ENCODE peak calls at places on chromosome 18, in seven cellular contexts. B is Calu3; W is endodermal cell; H is RWPE1; S is heart left ventricle; E is tibial artery; R is CD4-positive, alpha-beta T cell. D is an unnamed sample.
A peak's percentile ranks its signal among the peaks of the same experiment; 100 is the strongest.

GRCh38 chr18:23512641-23513040 is 9.3 kb downstream of the RMC1 start:
- DNase-seq in B (no peak), W (no peak), H (no peak), S (no peak), E (no peak), R (no peak), D (no peak)

GRCh38 chr18:4394700-4395099 is 60.4 kb downstream of the DLGAP1 start:
- DNase-seq in B (no peak), W (no peak), H (no peak), S (no peak), E (no peak), R (no peak), D (no peak)

GRCh38 chr18:52677991-52678390 is 338.0 kb downstream of the DCC start:
- DNase-seq in B (no peak), W (no peak), H (no peak), S (no peak), E (no peak), R (no peak), D (no peak)

GRCh38 chr18:49028091-49028490 is 77.3 kb upstream of the SMAD7 start:
- DNase-seq in B (no peak), W (peak; percentile 32), H (no peak), S (no peak), E (no peak), R (no peak), D (no peak)

GRCh38 chr18:44909191-44909719 is 228.6 kb downstream of the SETBP1 start:
- DNase-seq in B (no peak), W (no peak), H (no peak), S (peak; percentile 27), E (no peak), R (no peak), D (no peak)

GRCh38 chr18:6543330-6543908 is 128.7 kb upstream of the L3MBTL4 start:
- DNase-seq in B (no peak), W (peak; percentile 61), H (peak; percentile 24), S (no peak), E (no peak), R (no peak), D (no peak)

GRCh38 chr18:35276276-35276675 is 13.8 kb downstream of the ZSCAN30 start:
- DNase-seq in B (no peak), W (no peak), H (no peak), S (no peak), E (no peak), R (no peak), D (no peak)

GRCh38 chr18:34929336-34929780 is 111.9 kb upstream of the MAPRE2 start:
- DNase-seq in B (peak; percentile 25), W (no peak), H (peak; percentile 14), S (no peak), E (no peak), R (no peak), D (no peak)

GRCh38 chr18:72013512-72013911 is 530.6 kb downstream of the CBLN2 start:
- DNase-seq in B (no peak), W (no peak), H (no peak), S (no peak), E (no peak), R (no peak), D (no peak)

GRCh38 chr18:28018361-28018760 is 158.6 kb downstream of the CDH2 start:
- DNase-seq in B (no peak), W (no peak), H (no peak), S (no peak), E (no peak), R (no peak), D (no peak)

GRCh38 chr18:62187543-62188378 is 706 bp downstream of the RELCH start:
- DNase-seq in B (peak; percentile 34), W (peak; percentile 74), H (no peak), S (peak; percentile 12), E (peak; percentile 21), R (peak; percentile 19), D (no peak)

GRCh38 chr18:75592527-75592926 is 165.0 kb upstream of the SMIM21 start:
- DNase-seq in B (no peak), W (no peak), H (no peak), S (no peak), E (no peak), R (no peak), D (no peak)

GRCh38 chr18:12255626-12256026 is 1.5 kb downstream of the CIDEA start:
- DNase-seq in B (no peak), W (peak; percentile 68), H (peak; percentile 57), S (no peak), E (no peak), R (no peak), D (no peak)

GRCh38 chr18:49813071-49813320 is 337 bp downstream of the ACAA2 start:
- DNase-seq in B (peak; percentile 43), W (no peak), H (no peak), S (peak; percentile 38), E (peak; percentile 28), R (no peak), D (peak; percentile 31)

GRCh38 chr18:903703-904102 is 968 bp upstream of the ADCYAP1 start:
- DNase-seq in B (peak; percentile 50), W (peak; percentile 93), H (peak; percentile 52), S (peak; percentile 48), E (peak; percentile 44), R (peak; percentile 15), D (no peak)

GRCh38 chr18:28177828-28178635 is 1.1 kb upstream of the CDH2 start:
- DNase-seq in B (peak; percentile 35), W (peak; percentile 94), H (peak; percentile 21), S (peak; percentile 66), E (no peak), R (no peak), D (no peak)

GRCh38 chr18:47283476-47283875 is 32.0 kb upstream of the SKOR2 start:
- DNase-seq in B (peak; percentile 30), W (peak; percentile 69), H (no peak), S (no peak), E (no peak), R (no peak), D (no peak)

DNA sequence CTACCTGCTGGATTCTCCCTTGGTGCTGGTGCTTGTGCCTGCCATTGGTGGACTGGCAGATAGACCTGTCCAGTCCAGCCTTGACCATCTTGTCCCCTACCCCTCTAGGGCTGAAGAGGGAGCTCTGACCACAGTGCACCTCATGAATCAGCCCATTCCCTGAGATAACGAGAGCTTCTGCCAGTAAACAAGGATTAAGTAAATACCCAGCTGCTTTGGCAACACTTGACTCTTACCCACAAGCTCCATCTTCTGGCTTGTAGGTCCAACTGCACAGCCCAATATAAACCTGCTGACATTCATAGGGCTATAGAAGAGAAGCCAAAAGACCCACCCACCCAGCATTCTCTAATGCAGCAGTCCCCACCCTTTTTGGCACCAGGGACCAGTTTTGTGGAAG is 186.4 kb downstream of the PIK3C3 start:
- DNase-seq in B (no peak), W (peak; percentile 50), H (no peak), S (no peak), E (no peak), R (no peak), D (no peak)
- TF ChIP-seq CTCF in B (no peak), W (peak; percentile 46), H (no peak), S (no peak), E (no peak), R (no peak), D (no peak)

DNA sequence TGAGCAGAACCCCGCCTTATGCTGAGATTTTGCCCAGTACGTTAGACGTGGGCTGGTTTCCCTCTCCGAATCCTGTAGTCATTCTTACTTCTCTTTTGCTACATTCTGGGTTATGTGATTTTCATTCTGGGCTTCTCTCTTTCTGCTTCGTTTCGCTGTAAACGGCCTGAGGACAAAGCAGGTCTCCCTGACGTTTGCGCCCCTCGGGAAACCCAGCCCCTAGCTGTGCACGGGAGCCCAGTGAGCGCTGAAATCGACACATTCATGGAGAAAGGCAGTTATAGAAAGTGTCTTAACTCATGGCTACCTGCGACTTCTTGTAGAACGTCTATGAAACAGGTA is 22.7 kb upstream of the MC5R start:
- DNase-seq in B (no peak), W (no peak), H (no peak), S (no peak), E (no peak), R (no peak), D (no peak)
- TF ChIP-seq CTCF in B (peak; percentile 1), W (no peak), H (peak; percentile 42), S (no peak), E (no peak), R (peak; percentile 27), D (no peak)

GRCh38 chr18:79393626-79394401 is 1.9 kb upstream of the NFATC1 start:
- DNase-seq in B (peak; percentile 78), W (peak; percentile 88), H (peak; percentile 88), S (peak; percentile 96), E (peak; percentile 94), R (no peak), D (peak; percentile 52)

GRCh38 chr18:79393181-79393598 is 2.5 kb upstream of the NFATC1 start:
- DNase-seq in B (no peak), W (peak; percentile 62), H (no peak), S (no peak), E (no peak), R (no peak), D (no peak)

GRCh38 chr18:79395761-79396404 is at the start of gene NFATC1:
- DNase-seq in B (peak; percentile 42), W (peak; percentile 93), H (peak; percentile 62), S (peak; percentile 89), E (peak; percentile 81), R (peak; percentile 66), D (peak; percentile 71)

GRCh38 chr18:79395308-79395640 is 456 bp upstream of the NFATC1 start:
- DNase-seq in B (no peak), W (no peak), H (no peak), S (no peak), E (no peak), R (no peak), D (no peak)

GRCh38 chr18:79394438-79395307 is 1.1 kb upstream of the NFATC1 start:
- DNase-seq in B (peak; percentile 28), W (peak; percentile 85), H (peak; percentile 25), S (peak; percentile 62), E (peak; percentile 60), R (no peak), D (peak; percentile 62)
- TF ChIP-seq CTCF in B (no peak), W (peak; percentile 36), H (no peak), S (no peak), E (no peak), R (no peak), D (no peak)

GRCh38 chr18:78659748-78660147 is 319.9 kb upstream of the SALL3 start:
- DNase-seq in B (no peak), W (peak; percentile 86), H (no peak), S (no peak), E (no peak), R (no peak), D (no peak)
- TF ChIP-seq CTCF in B (no peak), W (peak; percentile 87), H (no peak), S (peak; percentile 8), E (no peak), R (no peak), D (no peak)

GRCh38 chr18:8608795-8609673 is at the start of gene RAB12:
- DNase-seq in B (peak; percentile 91), W (peak; percentile 92), H (peak; percentile 85), S (peak; percentile 91), E (peak; percentile 76), R (peak; percentile 80), D (peak; percentile 87)
- TF ChIP-seq CTCF in B (peak; percentile 79), W (peak; percentile 84), H (peak; percentile 91), S (peak; percentile 64), E (peak; percentile 94), R (peak; percentile 61), D (no peak)

D was measured in activated B cell treated with CpG ODN at 0.5 μM for 24 hours.